ENCODE peak calls at places on chromosome 1, in eight cellular contexts. P is amygdala; G is AG10803; D is NCI-H510A; X is BE2C; J is activated CD4-positive, alpha-beta T cell treated with anti-CD3 and anti-CD28 coated beads, Interleukin-2, amount 50 U/mL, for 1 hour; U is lower lobe of right lung; C is NCI-H1092. V is an unnamed sample.

GRCh38 chr1:21491483-21492170 is 17.6 kb upstream of the ALPL start:
- DNase-seq in P (no peak), G (peak), U (no peak), J (no peak), D (no peak), X (no peak), C (peak), V (no peak)

GRCh38 chr1:62599044-62599443 is 1.7 kb downstream of the ANGPTL3 start:
- DNase-seq in P (no peak), C (no peak), G (peak), J (no peak), D (no peak), U (no peak), X (no peak), V (no peak)

GRCh38 chr1:185477638-185478216 is 160.7 kb upstream of the IVNS1ABP start:
- DNase-seq in X (no peak), C (peak), G (no peak), U (no peak), P (no peak), J (no peak), D (no peak), V (no peak)

GRCh38 chr1:54982739-54983138 is 2.3 kb downstream of the TMEM61 start:
- DNase-seq in P (no peak), X (no peak), J (no peak), D (peak), U (no peak), C (peak), G (no peak), V (no peak)

GRCh38 chr1:38651669-38652068 is 207.9 kb downstream of the RRAGC start:
- DNase-seq in X (no peak), G (no peak), C (no peak), P (no peak), D (no peak), U (no peak), J (no peak), V (no peak)

GRCh38 chr1:44294588-44295007 is 60.5 kb downstream of the ERI3 start:
- DNase-seq in J (no peak), X (peak), U (no peak), G (peak), D (peak), P (peak), C (peak), V (no peak)

GRCh38 chr1:71640131-71640530 is 559.3 kb upstream of the ZRANB2 start:
- DNase-seq in C (no peak), J (no peak), X (no peak), P (no peak), U (no peak), D (no peak), G (no peak), V (no peak)

GRCh38 chr1:114352797-114353196 is 158.2 kb downstream of the TRIM33 start:
- DNase-seq in X (peak), C (peak), D (no peak), J (no peak), P (no peak), G (peak), U (no peak), V (no peak)

GRCh38 chr1:31782066-31782762 is 18.1 kb upstream of the ADGRB2 start:
- DNase-seq in C (no peak), U (no peak), P (peak), J (no peak), X (peak), D (no peak), G (no peak), V (no peak)

GRCh38 chr1:208139434-208140086 is 104.6 kb downstream of the PLXNA2 start:
- DNase-seq in U (no peak), P (no peak), C (no peak), X (no peak), J (no peak), G (no peak), D (no peak), V (no peak)

GRCh38 chr1:14970115-14970798 is 183.3 kb upstream of the TMEM51 start:
- DNase-seq in G (peak), C (no peak), D (no peak), X (peak), U (no peak), J (no peak), P (peak), V (peak)

GRCh38 chr1:9766759-9767442 is 56.9 kb downstream of the CLSTN1 start:
- DNase-seq in P (no peak), U (no peak), C (no peak), D (no peak), J (no peak), X (no peak), G (peak), V (no peak)

V was measured in activated naive CD8-positive, alpha-beta T cell treated with anti-CD3 and anti-CD28 coated beads, Interleukin-2, amount 50 U/mL, for 24 hours.